ENCODE peak calls at places on chromosomes 13 and 19, in four cellular contexts. One of them, this sample, is unnamed.
A peak's percentile ranks its signal among the peaks of the same experiment; 100 is the strongest.

GRCh38 chr19:50413096-50413495 is 5.6 kb upstream of the SPIB start:
- DNase-seq in GM23338: no peak
- DNase-seq in tibial artery: no peak
- DNase-seq in amniotic stem cell: no peak
- DNase-seq in this sample: no peak

GRCh38 chr13:67827992-67828391 is 597.9 kb upstream of the PCDH9 start:
- DNase-seq in GM23338: no peak
- DNase-seq in tibial artery: no peak
- DNase-seq in amniotic stem cell: no peak
- DNase-seq in this sample: no peak

GRCh38 chr13:32840113-32840512 is 176.1 kb upstream of the KL start:
- DNase-seq in GM23338: no peak
- DNase-seq in tibial artery: no peak
- DNase-seq in amniotic stem cell: no peak
- DNase-seq in this sample: no peak

GRCh38 chr19:50509366-50509765 is 1.6 kb downstream of the JOSD2 start:
- DNase-seq in GM23338: no peak
- DNase-seq in tibial artery: no peak
- DNase-seq in amniotic stem cell: no peak
- DNase-seq in this sample: no peak

GRCh38 chr19:29193116-29193515 is 19.8 kb downstream of the UQCRFS1 start:
- DNase-seq in GM23338: no peak
- DNase-seq in tibial artery: no peak
- DNase-seq in amniotic stem cell: no peak
- DNase-seq in this sample: no peak

GRCh38 chr13:85608255-85608829 is 190.9 kb downstream of the SLITRK6 start:
- DNase-seq in GM23338: peak; percentile 53
- DNase-seq in tibial artery: no peak
- DNase-seq in amniotic stem cell: no peak
- DNase-seq in this sample: no peak

GRCh38 chr13:65943024-65943423 is 1287.1 kb downstream of the PCDH9 start:
- DNase-seq in GM23338: no peak
- DNase-seq in tibial artery: no peak
- DNase-seq in amniotic stem cell: no peak
- DNase-seq in this sample: no peak

GRCh38 chr19:37467608-37468090 is 405 bp upstream of the ZNF569 start:
- DNase-seq in GM23338: no peak
- DNase-seq in tibial artery: no peak
- DNase-seq in amniotic stem cell: no peak
- DNase-seq in this sample: no peak

GRCh38 chr13:28568286-28568685 is 73.4 kb upstream of the FLT1 start:
- DNase-seq in GM23338: no peak
- DNase-seq in tibial artery: peak; percentile 34
- DNase-seq in amniotic stem cell: no peak
- DNase-seq in this sample: no peak

GRCh38 chr13:44305845-44306244 is 67.8 kb upstream of the SERP2 start:
- DNase-seq in GM23338: peak; percentile 19
- DNase-seq in tibial artery: no peak
- DNase-seq in amniotic stem cell: no peak
- DNase-seq in this sample: no peak

GRCh38 chr13:25247345-25247744 is 39.9 kb downstream of the MTMR6 start:
- DNase-seq in GM23338: no peak
- DNase-seq in tibial artery: no peak
- DNase-seq in amniotic stem cell: no peak
- DNase-seq in this sample: no peak

GRCh38 chr19:2494084-2494446 is 18.1 kb downstream of the GADD45B start:
- DNase-seq in GM23338: no peak
- DNase-seq in tibial artery: no peak
- DNase-seq in amniotic stem cell: no peak
- DNase-seq in this sample: no peak

GRCh38 chr13:83265279-83265678 is 617.0 kb downstream of the SLITRK1 start:
- DNase-seq in GM23338: no peak
- DNase-seq in tibial artery: no peak
- DNase-seq in amniotic stem cell: no peak
- DNase-seq in this sample: no peak

GRCh38 chr19:37654118-37654517 is 1.1 kb downstream of the ZFP30 start:
- DNase-seq in GM23338: no peak
- DNase-seq in tibial artery: no peak
- DNase-seq in amniotic stem cell: no peak
- DNase-seq in this sample: no peak

GRCh38 chr13:106182404-106182803 is 353.1 kb downstream of the EFNB2 start:
- DNase-seq in GM23338: no peak
- DNase-seq in tibial artery: no peak
- DNase-seq in amniotic stem cell: peak; percentile 15
- DNase-seq in this sample: no peak

GRCh38 chr19:1008268-1009042 is 8.2 kb downstream of the GRIN3B start:
- DNase-seq in GM23338: no peak
- DNase-seq in tibial artery: no peak
- DNase-seq in amniotic stem cell: no peak
- DNase-seq in this sample: no peak

GRCh38 chr13:110541526-110541920 is 20.0 kb downstream of the RAB20 start:
- DNase-seq in GM23338: no peak
- DNase-seq in tibial artery: no peak
- DNase-seq in amniotic stem cell: no peak
- DNase-seq in this sample: no peak

GRCh38 chr13:44382635-44383145 is 9.1 kb downstream of the SERP2 start:
- DNase-seq in GM23338: no peak
- DNase-seq in tibial artery: no peak
- DNase-seq in amniotic stem cell: no peak
- DNase-seq in this sample: no peak

GRCh38 chr19:54352546-54352945 is 12.2 kb downstream of the LAIR1 start:
- DNase-seq in GM23338: no peak
- DNase-seq in tibial artery: no peak
- DNase-seq in amniotic stem cell: no peak
- DNase-seq in this sample: no peak

GRCh38 chr13:37453246-37453645 is 145.3 kb downstream of the POSTN start:
- DNase-seq in GM23338: no peak
- DNase-seq in tibial artery: no peak
- DNase-seq in amniotic stem cell: no peak
- DNase-seq in this sample: no peak

GRCh38 chr19:50808856-50809255 is 14.7 kb downstream of the KLK1 start:
- DNase-seq in GM23338: no peak
- DNase-seq in tibial artery: no peak
- DNase-seq in amniotic stem cell: no peak
- DNase-seq in this sample: no peak

GRCh38 chr19:39928357-39928725 is 6.1 kb downstream of the FCGBP start:
- DNase-seq in GM23338: no peak
- DNase-seq in tibial artery: no peak
- DNase-seq in amniotic stem cell: no peak
- DNase-seq in this sample: no peak

GRCh38 chr19:31528261-31528660 is 179.0 kb upstream of the TSHZ3 start:
- DNase-seq in GM23338: no peak
- DNase-seq in tibial artery: no peak
- DNase-seq in amniotic stem cell: no peak
- DNase-seq in this sample: no peak

GRCh38 chr13:44158741-44159632 is 214.6 kb upstream of the SERP2 start:
- DNase-seq in GM23338: no peak
- DNase-seq in tibial artery: peak; percentile 56
- DNase-seq in amniotic stem cell: no peak
- DNase-seq in this sample: no peak

GRCh38 chr19:13499682-13500081 is 6.6 kb downstream of the CACNA1A start:
- DNase-seq in GM23338: no peak
- DNase-seq in tibial artery: no peak
- DNase-seq in amniotic stem cell: no peak
- DNase-seq in this sample: no peak

GRCh38 chr19:6773323-6773931 is 919 bp downstream of the VAV1 start:
- DNase-seq in GM23338: peak; percentile 46
- DNase-seq in tibial artery: peak; percentile 31
- DNase-seq in amniotic stem cell: no peak
- DNase-seq in this sample: no peak

GRCh38 chr13:50908371-50908770 is 1.2 kb upstream of the RNASEH2B start:
- DNase-seq in GM23338: no peak
- DNase-seq in tibial artery: no peak
- DNase-seq in amniotic stem cell: no peak
- DNase-seq in this sample: no peak

GRCh38 chr19:29525901-29526729 is at the start of gene VSTM2B:
- DNase-seq in GM23338: peak; percentile 46
- DNase-seq in tibial artery: no peak
- DNase-seq in amniotic stem cell: no peak
- DNase-seq in this sample: no peak

GRCh38 chr13:41289463-41289881 is 21.6 kb upstream of the NAA16 start:
- DNase-seq in GM23338: no peak
- DNase-seq in tibial artery: no peak
- DNase-seq in amniotic stem cell: no peak
- DNase-seq in this sample: no peak

GRCh38 chr13:83009987-83010386 is 872.3 kb downstream of the SLITRK1 start:
- DNase-seq in GM23338: no peak
- DNase-seq in tibial artery: no peak
- DNase-seq in amniotic stem cell: no peak
- DNase-seq in this sample: no peak